ENCODE peak calls at places on chromosomes 5 and 9, in five cellular contexts. N is GM03348; J is activated CD4-positive, alpha-beta T cell treated with anti-CD3 and anti-CD28 coated beads for 36 hours; D is HFFc6; C is lower leg skin. L is an unnamed sample.

GRCh38 chr9:83291196-83291595 is 228.3 kb upstream of the RASEF start:
- DNase-seq in J (no peak), D (no peak), N (no peak), C (no peak), L (no peak)

GRCh38 chr9:93098236-93098946 is 2.4 kb downstream of the CARD19 start:
- DNase-seq in D (peak; percentile 98), N (peak; percentile 95), J (peak; percentile 85), C (peak; percentile 98), L (peak; percentile 84)

GRCh38 chr5:1468247-1468612 is 23.0 kb upstream of the SLC6A3 start:
- DNase-seq in D (no peak), N (peak; percentile 67), J (peak; percentile 54), C (peak; percentile 58), L (no peak)

GRCh38 chr5:37478086-37478485 is 99.0 kb downstream of the WDR70 start:
- DNase-seq in J (no peak), D (no peak), C (no peak), N (no peak), L (no peak)

GRCh38 chr9:121640076-121640475 is 11.4 kb upstream of the DAB2IP start:
- DNase-seq in D (no peak), C (no peak), J (peak; percentile 71), N (peak; percentile 64), L (no peak)

GRCh38 chr9:130172858-130173461 is 756 bp downstream of the NCS1 start:
- DNase-seq in C (no peak), N (peak; percentile 74), D (peak; percentile 8), J (peak; percentile 72), L (no peak)

GRCh38 chr9:34995288-34996060 is 5.9 kb downstream of the DNAJB5 start:
- DNase-seq in C (peak; percentile 53), J (no peak), N (peak; percentile 64), D (peak; percentile 51), L (no peak)

GRCh38 chr5:123131805-123132204 is 42.8 kb downstream of the PRDM6 start:
- DNase-seq in J (no peak), C (no peak), N (no peak), D (no peak), L (no peak)

GRCh38 chr9:123957731-123958130 is 27.8 kb upstream of the DENND1A start:
- DNase-seq in C (no peak), N (no peak), J (no peak), D (no peak), L (no peak)

GRCh38 chr5:72653586-72653985 is 146.4 kb upstream of the ZNF366 start:
- DNase-seq in J (no peak), D (no peak), C (no peak), N (no peak), L (no peak)

GRCh38 chr5:123036391-123037103 is at the start of gene PPIC:
- DNase-seq in C (peak; percentile 96), N (peak; percentile 98), J (peak; percentile 43), D (peak; percentile 70), L (peak; percentile 44)

GRCh38 chr9:117725426-117725887 is 21.3 kb downstream of the TLR4 start:
- DNase-seq in C (no peak), D (no peak), N (peak; percentile 62), J (no peak), L (no peak)